ENCODE peak calls at places on chromosomes 2 and 18, in five cellular contexts. A is epithelial cell of esophagus, B is mammary epithelial cell, O is fibroblast of pulmonary artery, F is DND-41. Z is an unnamed sample.

GRCh38 chr2:237885931-237886701 is 26.7 kb downstream of the RAMP1 start:
- DNase-seq in B (no peak), O (peak), F (no peak), A (no peak), Z (peak)

GRCh38 chr18:48902023-48902855 is 48.5 kb downstream of the SMAD7 start:
- DNase-seq in F (no peak), A (peak), B (peak), O (peak), Z (peak)

GRCh38 chr2:42938671-42939370 is 146.4 kb upstream of the HAAO start:
- DNase-seq in A (no peak), B (no peak), O (no peak), F (no peak), Z (no peak)

GRCh38 chr18:27967938-27968803 is 208.8 kb downstream of the CDH2 start:
- DNase-seq in B (no peak), A (no peak), O (peak), F (no peak), Z (no peak)

GRCh38 chr2:25362564-25363145 is 20.9 kb upstream of the DNMT3A start:
- DNase-seq in O (no peak), B (no peak), A (peak), F (no peak), Z (no peak)

GRCh38 chr2:47660167-47660566 is 122.8 kb upstream of the MSH6 start:
- DNase-seq in F (no peak), A (no peak), O (no peak), B (no peak), Z (no peak)

GRCh38 chr2:226791056-226791486 is 8.5 kb downstream of the IRS1 start:
- DNase-seq in F (no peak), O (peak), B (peak), A (peak), Z (peak)

GRCh38 chr18:12307251-12307736 is 747 bp upstream of the TUBB6 start:
- DNase-seq in O (peak), A (peak), B (peak), F (no peak), Z (peak)

GRCh38 chr2:111537078-111537620 is 346.8 kb downstream of the ANAPC1 start:
- DNase-seq in O (no peak), F (no peak), A (no peak), B (no peak), Z (peak)

GRCh38 chr18:38241736-38242135 is 676.1 kb upstream of the CELF4 start:
- DNase-seq in F (no peak), O (no peak), B (peak), A (peak), Z (no peak)

GRCh38 chr18:36101943-36102342 is 27.2 kb downstream of the SLC39A6 start:
- DNase-seq in O (no peak), F (no peak), B (peak), A (peak), Z (no peak)

GRCh38 chr2:62034715-62035114 is 129.2 kb downstream of the COMMD1 start:
- DNase-seq in B (no peak), O (no peak), A (no peak), F (no peak), Z (no peak)

GRCh38 chr2:152974146-152974545 is 255.7 kb downstream of the ARL6IP6 start:
- DNase-seq in O (no peak), F (no peak), B (no peak), A (no peak), Z (no peak)

GRCh38 chr2:54260241-54260495 is 4.1 kb upstream of the TSPYL6 start:
- DNase-seq in O (no peak), B (no peak), F (no peak), A (no peak), Z (no peak)

GRCh38 chr18:23398401-23398800 is 54.7 kb upstream of the RIOK3 start:
- DNase-seq in B (no peak), O (peak), A (no peak), F (no peak), Z (no peak)

GRCh38 chr18:42517896-42518295 is 562.9 kb downstream of the PIK3C3 start:
- DNase-seq in O (no peak), B (peak), F (no peak), A (no peak), Z (no peak)

DNA sequence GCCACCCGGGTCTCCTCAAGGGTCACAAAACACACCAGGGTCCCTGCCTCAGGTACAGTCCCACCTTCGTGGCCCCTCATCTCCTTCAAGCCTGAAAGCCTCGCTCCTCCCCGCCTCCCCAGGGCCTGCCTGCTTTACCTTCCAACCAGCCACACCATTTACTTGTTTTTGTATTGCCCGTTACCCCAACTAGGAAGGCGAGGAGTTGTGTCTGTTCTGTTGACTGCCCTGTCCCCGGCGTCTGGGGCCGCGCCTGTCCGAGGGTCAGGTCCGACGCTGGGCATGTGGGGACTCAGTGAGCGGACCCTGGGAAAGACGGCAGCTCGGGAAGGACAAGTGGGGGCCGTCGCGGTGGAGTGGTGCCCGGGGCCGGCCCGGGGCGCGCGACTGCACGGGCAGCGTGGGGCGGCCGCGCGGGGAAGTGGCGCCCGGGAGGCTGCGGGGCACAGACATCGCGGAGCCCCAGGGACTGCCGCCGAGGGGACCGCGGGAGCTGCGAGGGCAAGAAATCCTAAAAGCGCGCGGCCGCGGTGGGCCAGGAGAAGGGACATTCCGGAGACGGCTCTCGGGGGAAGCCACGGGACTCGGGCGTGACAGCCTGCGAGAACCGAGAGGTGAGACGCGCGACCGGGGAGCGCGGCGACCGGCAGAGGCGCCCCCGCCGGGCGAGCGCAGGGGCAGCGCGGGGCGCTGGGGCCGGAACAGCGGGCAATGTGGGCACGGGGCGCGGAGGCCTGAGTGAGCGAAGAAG is 797 bp upstream of the GRHL1 start:
- DNase-seq in O (no peak), A (peak), F (peak), B (peak), Z (peak)
- TF ChIP-seq CTCF in O (no peak), A (no peak), F (peak), B (no peak), Z (no peak)

GRCh38 chr2:65292461-65293127 is 65.0 kb downstream of the ACTR2 start:
- DNase-seq in O (no peak), F (no peak), B (no peak), A (no peak), Z (no peak)

GRCh38 chr2:65292095-65292378 is 64.4 kb downstream of the ACTR2 start:
- DNase-seq in A (no peak), B (no peak), O (no peak), F (no peak), Z (peak)

GRCh38 chr2:65294136-65294535 is 66.5 kb downstream of the ACTR2 start:
- DNase-seq in A (no peak), O (no peak), F (no peak), B (no peak), Z (no peak)

GRCh38 chr2:65294701-65295100 is 67.1 kb downstream of the ACTR2 start:
- DNase-seq in F (no peak), A (no peak), O (no peak), B (no peak), Z (no peak)

GRCh38 chr2:65291221-65292094 is 63.8 kb downstream of the ACTR2 start:
- DNase-seq in O (no peak), F (no peak), B (no peak), A (no peak), Z (no peak)
- TF ChIP-seq CTCF in O (no peak), F (no peak), B (no peak), A (no peak), Z (no peak)

GRCh38 chr2:173571021-173571821 is 216.5 kb downstream of the CDCA7 start:
- DNase-seq in A (peak), O (peak), F (no peak), B (peak), Z (peak)
- TF ChIP-seq CTCF in A (peak), O (peak), F (peak), B (peak), Z (peak)

GRCh38 chr18:25062720-25063119 is 289.2 kb downstream of the ZNF521 start:
- DNase-seq in B (no peak), A (no peak), F (no peak), O (no peak), Z (no peak)
- TF ChIP-seq CTCF in B (no peak), A (no peak), F (no peak), O (no peak), Z (no peak)

GRCh38 chr2:7358865-7359264 is 441.7 kb downstream of the RNF144A start:
- DNase-seq in B (no peak), A (no peak), F (peak), O (no peak), Z (no peak)

GRCh38 chr2:7368211-7368610 is 451.0 kb downstream of the RNF144A start:
- DNase-seq in B (no peak), A (no peak), O (no peak), F (no peak), Z (no peak)

GRCh38 chr2:7357993-7358392 is 440.8 kb downstream of the RNF144A start:
- DNase-seq in O (no peak), F (no peak), B (no peak), A (no peak), Z (no peak)

GRCh38 chr2:7363906-7364305 is 446.7 kb downstream of the RNF144A start:
- DNase-seq in A (peak), B (no peak), O (no peak), F (no peak), Z (no peak)
- TF ChIP-seq CTCF in A (peak), B (no peak), O (no peak), F (peak), Z (peak)